ENCODE peak calls at places on chromosomes 1 and 21, in seven cellular contexts. One of them, this sample, is unnamed.

GRCh38 chr1:244049969-244050834 is 881 bp upstream of the ZBTB18 start:
- DNase-seq in tibial nerve: no peak
- DNase-seq in globus pallidus: peak; percentile 49
- DNase-seq in body of pancreas: peak; percentile 43
- DNase-seq in naive thymus-derived CD8-positive, alpha-beta T cell: peak; percentile 36
- DNase-seq in dorsolateral prefrontal cortex: no peak
- DNase-seq in IMR-90: no peak
- DNase-seq in this sample: peak; percentile 3

GRCh38 chr21:45169001-45169400 is 94.6 kb downstream of the ADARB1 start:
- DNase-seq in globus pallidus: no peak
- DNase-seq in body of pancreas: no peak
- DNase-seq in IMR-90: no peak
- DNase-seq in naive thymus-derived CD8-positive, alpha-beta T cell: no peak
- DNase-seq in dorsolateral prefrontal cortex: no peak
- DNase-seq in tibial nerve: no peak
- DNase-seq in this sample: no peak

GRCh38 chr1:30615816-30616590 is 107.4 kb downstream of the MATN1 start:
- DNase-seq in naive thymus-derived CD8-positive, alpha-beta T cell: no peak
- DNase-seq in body of pancreas: no peak
- DNase-seq in IMR-90: no peak
- DNase-seq in dorsolateral prefrontal cortex: no peak
- DNase-seq in globus pallidus: no peak
- DNase-seq in tibial nerve: no peak
- DNase-seq in this sample: no peak

GRCh38 chr1:227192163-227192562 is 126.1 kb downstream of the CDC42BPA start:
- DNase-seq in naive thymus-derived CD8-positive, alpha-beta T cell: no peak
- DNase-seq in dorsolateral prefrontal cortex: peak; percentile 58
- DNase-seq in tibial nerve: no peak
- DNase-seq in globus pallidus: no peak
- DNase-seq in IMR-90: peak; percentile 98
- DNase-seq in body of pancreas: peak; percentile 16
- DNase-seq in this sample: no peak

GRCh38 chr1:115158181-115158580 is 68.9 kb upstream of the TSPAN2 start:
- DNase-seq in dorsolateral prefrontal cortex: no peak
- DNase-seq in globus pallidus: no peak
- DNase-seq in IMR-90: peak; percentile 82
- DNase-seq in tibial nerve: peak; percentile 23
- DNase-seq in naive thymus-derived CD8-positive, alpha-beta T cell: no peak
- DNase-seq in body of pancreas: no peak
- DNase-seq in this sample: no peak

GRCh38 chr1:201542166-201543045 is 3.5 kb downstream of the NAV1 start:
- DNase-seq in globus pallidus: no peak
- DNase-seq in IMR-90: peak; percentile 84
- DNase-seq in body of pancreas: no peak
- DNase-seq in naive thymus-derived CD8-positive, alpha-beta T cell: no peak
- DNase-seq in dorsolateral prefrontal cortex: no peak
- DNase-seq in tibial nerve: no peak
- DNase-seq in this sample: no peak

GRCh38 chr21:39529026-39529425 is 77.3 kb downstream of the SH3BGR start:
- DNase-seq in globus pallidus: no peak
- DNase-seq in naive thymus-derived CD8-positive, alpha-beta T cell: no peak
- DNase-seq in tibial nerve: no peak
- DNase-seq in body of pancreas: no peak
- DNase-seq in dorsolateral prefrontal cortex: no peak
- DNase-seq in IMR-90: no peak
- DNase-seq in this sample: no peak

GRCh38 chr21:25970254-25970930 is 200.2 kb downstream of the APP start:
- DNase-seq in naive thymus-derived CD8-positive, alpha-beta T cell: no peak
- DNase-seq in IMR-90: no peak
- DNase-seq in globus pallidus: peak; percentile 94
- DNase-seq in body of pancreas: no peak
- DNase-seq in tibial nerve: no peak
- DNase-seq in dorsolateral prefrontal cortex: peak; percentile 78
- DNase-seq in this sample: no peak

GRCh38 chr1:153608742-153609584 is 4.0 kb downstream of the S100A16 start:
- DNase-seq in tibial nerve: peak; percentile 69
- DNase-seq in naive thymus-derived CD8-positive, alpha-beta T cell: no peak
- DNase-seq in body of pancreas: no peak
- DNase-seq in dorsolateral prefrontal cortex: peak; percentile 81
- DNase-seq in IMR-90: peak; percentile 95
- DNase-seq in globus pallidus: peak; percentile 82
- DNase-seq in this sample: no peak

GRCh38 chr1:9877962-9878361 is 32.1 kb downstream of the CTNNBIP1 start:
- DNase-seq in body of pancreas: no peak
- DNase-seq in dorsolateral prefrontal cortex: no peak
- DNase-seq in tibial nerve: no peak
- DNase-seq in naive thymus-derived CD8-positive, alpha-beta T cell: no peak
- DNase-seq in globus pallidus: no peak
- DNase-seq in IMR-90: no peak
- DNase-seq in this sample: no peak

GRCh38 chr1:10788592-10789006 is 7.8 kb downstream of the CASZ1 start:
- DNase-seq in IMR-90: no peak
- DNase-seq in tibial nerve: no peak
- DNase-seq in body of pancreas: peak; percentile 44
- DNase-seq in dorsolateral prefrontal cortex: peak; percentile 84
- DNase-seq in naive thymus-derived CD8-positive, alpha-beta T cell: no peak
- DNase-seq in globus pallidus: peak; percentile 82
- DNase-seq in this sample: no peak

GRCh38 chr1:150535511-150536281 is 13.5 kb upstream of the ADAMTSL4 start:
- DNase-seq in dorsolateral prefrontal cortex: no peak
- DNase-seq in body of pancreas: no peak
- DNase-seq in globus pallidus: no peak
- DNase-seq in tibial nerve: no peak
- DNase-seq in naive thymus-derived CD8-positive, alpha-beta T cell: no peak
- DNase-seq in IMR-90: peak; percentile 60
- DNase-seq in this sample: no peak

GRCh38 chr21:41611966-41612606 is 104.1 kb upstream of the TMPRSS2 start:
- DNase-seq in dorsolateral prefrontal cortex: no peak
- DNase-seq in body of pancreas: peak; percentile 49
- DNase-seq in globus pallidus: no peak
- DNase-seq in IMR-90: peak; percentile 15
- DNase-seq in tibial nerve: no peak
- DNase-seq in naive thymus-derived CD8-positive, alpha-beta T cell: no peak
- DNase-seq in this sample: no peak

GRCh38 chr21:35019631-35020032 is 29.5 kb downstream of the RUNX1 start:
- DNase-seq in body of pancreas: peak; percentile 56
- DNase-seq in tibial nerve: no peak
- DNase-seq in dorsolateral prefrontal cortex: no peak
- DNase-seq in globus pallidus: no peak
- DNase-seq in naive thymus-derived CD8-positive, alpha-beta T cell: no peak
- DNase-seq in IMR-90: no peak
- DNase-seq in this sample: no peak

GRCh38 chr1:39238476-39238875 is 34.0 kb downstream of the MACF1 start:
- DNase-seq in body of pancreas: no peak
- DNase-seq in dorsolateral prefrontal cortex: peak; percentile 72
- DNase-seq in globus pallidus: peak; percentile 92
- DNase-seq in naive thymus-derived CD8-positive, alpha-beta T cell: no peak
- DNase-seq in tibial nerve: no peak
- DNase-seq in IMR-90: peak; percentile 91
- DNase-seq in this sample: no peak

GRCh38 chr1:41169799-41170180 is 72.3 kb downstream of the SCMH1 start:
- DNase-seq in body of pancreas: no peak
- DNase-seq in IMR-90: no peak
- DNase-seq in dorsolateral prefrontal cortex: no peak
- DNase-seq in tibial nerve: no peak
- DNase-seq in naive thymus-derived CD8-positive, alpha-beta T cell: no peak
- DNase-seq in globus pallidus: no peak
- DNase-seq in this sample: no peak

GRCh38 chr1:43931711-43932660 is 1.6 kb upstream of the ARTN start:
- DNase-seq in globus pallidus: no peak
- DNase-seq in tibial nerve: no peak
- DNase-seq in naive thymus-derived CD8-positive, alpha-beta T cell: no peak
- DNase-seq in IMR-90: no peak
- DNase-seq in body of pancreas: no peak
- DNase-seq in dorsolateral prefrontal cortex: no peak
- DNase-seq in this sample: no peak

GRCh38 chr1:7207875-7208646 is 422.8 kb downstream of the CAMTA1 start:
- DNase-seq in dorsolateral prefrontal cortex: peak; percentile 59
- DNase-seq in naive thymus-derived CD8-positive, alpha-beta T cell: no peak
- DNase-seq in tibial nerve: no peak
- DNase-seq in IMR-90: peak; percentile 73
- DNase-seq in globus pallidus: peak; percentile 11
- DNase-seq in body of pancreas: peak; percentile 47
- DNase-seq in this sample: no peak

GRCh38 chr1:115676498-115677171 is 34.9 kb downstream of the VANGL1 start:
- DNase-seq in body of pancreas: no peak
- DNase-seq in dorsolateral prefrontal cortex: no peak
- DNase-seq in naive thymus-derived CD8-positive, alpha-beta T cell: no peak
- DNase-seq in globus pallidus: no peak
- DNase-seq in tibial nerve: no peak
- DNase-seq in IMR-90: no peak
- DNase-seq in this sample: no peak

GRCh38 chr21:42736646-42737350 is 83.4 kb downstream of the PDE9A start:
- DNase-seq in naive thymus-derived CD8-positive, alpha-beta T cell: no peak
- DNase-seq in body of pancreas: no peak
- DNase-seq in dorsolateral prefrontal cortex: peak; percentile 38
- DNase-seq in globus pallidus: no peak
- DNase-seq in IMR-90: no peak
- DNase-seq in tibial nerve: no peak
- DNase-seq in this sample: no peak

GRCh38 chr1:247241687-247242086 is 14.2 kb upstream of the VN1R5 start:
- DNase-seq in body of pancreas: no peak
- DNase-seq in tibial nerve: no peak
- DNase-seq in IMR-90: no peak
- DNase-seq in naive thymus-derived CD8-positive, alpha-beta T cell: no peak
- DNase-seq in dorsolateral prefrontal cortex: no peak
- DNase-seq in globus pallidus: no peak
- DNase-seq in this sample: no peak

GRCh38 chr1:174880171-174880570 is 119.6 kb upstream of the CACYBP start:
- DNase-seq in body of pancreas: no peak
- DNase-seq in IMR-90: peak; percentile 2
- DNase-seq in tibial nerve: no peak
- DNase-seq in globus pallidus: no peak
- DNase-seq in dorsolateral prefrontal cortex: no peak
- DNase-seq in naive thymus-derived CD8-positive, alpha-beta T cell: no peak
- DNase-seq in this sample: no peak

GRCh38 chr1:190019717-190020116 is 457.9 kb downstream of the BRINP3 start:
- DNase-seq in tibial nerve: no peak
- DNase-seq in body of pancreas: no peak
- DNase-seq in IMR-90: no peak
- DNase-seq in dorsolateral prefrontal cortex: no peak
- DNase-seq in naive thymus-derived CD8-positive, alpha-beta T cell: no peak
- DNase-seq in globus pallidus: no peak
- DNase-seq in this sample: no peak

GRCh38 chr21:43619856-43620255 is 39.4 kb downstream of the HSF2BP start:
- DNase-seq in tibial nerve: no peak
- DNase-seq in globus pallidus: no peak
- DNase-seq in dorsolateral prefrontal cortex: no peak
- DNase-seq in body of pancreas: no peak
- DNase-seq in naive thymus-derived CD8-positive, alpha-beta T cell: no peak
- DNase-seq in IMR-90: no peak
- DNase-seq in this sample: no peak

GRCh38 chr1:53644909-53645689 is 93.9 kb downstream of the GLIS1 start:
- DNase-seq in globus pallidus: no peak
- DNase-seq in naive thymus-derived CD8-positive, alpha-beta T cell: no peak
- DNase-seq in dorsolateral prefrontal cortex: peak; percentile 11
- DNase-seq in body of pancreas: no peak
- DNase-seq in tibial nerve: no peak
- DNase-seq in IMR-90: peak; percentile 23
- DNase-seq in this sample: no peak